ENCODE peak calls at places on chromosomes 16 and 17, in nine cellular contexts. P, E, V, K, X, S, M, F and O are unnamed samples.
A peak's percentile ranks its signal among the peaks of the same experiment; 100 is the strongest.

GRCh38 chr16:17691621-17692231 is 221.0 kb upstream of the XYLT1 start:
- DNase-seq in K (no peak), E (no peak), F (no peak), X (no peak), M (no peak), S (no peak), V (no peak), P (no peak), O (no peak)

GRCh38 chr17:40025991-40026815 is 11.0 kb downstream of the CSF3 start:
- DNase-seq in V (no peak), E (no peak), K (no peak), M (peak; percentile 38), X (no peak), S (no peak), P (no peak), F (no peak), O (no peak)

GRCh38 chr16:4411684-4412083 is 4.7 kb downstream of the CORO7 start:
- DNase-seq in K (no peak), F (no peak), E (no peak), S (no peak), X (no peak), P (no peak), M (no peak), V (peak; percentile 87), O (no peak)

GRCh38 chr16:51755039-51755501 is 604.0 kb upstream of the SALL1 start:
- DNase-seq in F (no peak), X (no peak), V (no peak), S (no peak), E (no peak), K (no peak), M (no peak), P (no peak), O (no peak)

GRCh38 chr16:31421587-31421986 is 6.6 kb downstream of the COX6A2 start:
- DNase-seq in V (no peak), X (no peak), K (no peak), S (peak; percentile 39), P (no peak), M (peak; percentile 46), F (no peak), E (no peak), O (no peak)

GRCh38 chr17:61808442-61808841 is 54.9 kb downstream of the BRIP1 start:
- DNase-seq in S (no peak), V (no peak), X (no peak), E (no peak), M (no peak), P (no peak), F (no peak), K (no peak), O (no peak)

GRCh38 chr16:88816736-88817535 is 5.2 kb upstream of the APRT start:
- DNase-seq in K (no peak), F (no peak), X (no peak), S (no peak), M (no peak), V (no peak), E (no peak), P (no peak), O (no peak)

GRCh38 chr16:12539185-12539929 is 264.3 kb downstream of the CPPED1 start:
- DNase-seq in K (peak; percentile 64), V (no peak), E (no peak), M (no peak), F (no peak), X (no peak), S (no peak), P (no peak), O (no peak)

GRCh38 chr17:80431246-80432195 is 16.6 kb downstream of the ENDOV start:
- DNase-seq in M (no peak), V (peak; percentile 4), F (no peak), P (no peak), K (no peak), X (no peak), S (no peak), E (no peak), O (no peak)

GRCh38 chr17:42133461-42134041 is 10.9 kb downstream of the HSPB9 start:
- DNase-seq in V (no peak), S (no peak), P (no peak), X (no peak), F (no peak), K (no peak), M (peak; percentile 57), E (peak; percentile 75), O (peak; percentile 82)

GRCh38 chr17:17545031-17545820 is 46.3 kb downstream of the PEMT start:
- DNase-seq in X (no peak), P (no peak), E (no peak), F (no peak), M (no peak), S (no peak), V (peak; percentile 76), K (peak; percentile 45), O (no peak)

GRCh38 chr17:21223086-21223485 is 9.1 kb upstream of the TMEM11 start:
- DNase-seq in K (no peak), V (no peak), M (no peak), P (no peak), F (no peak), S (no peak), E (no peak), X (no peak), O (no peak)

GRCh38 chr16:68539704-68540370 is 746 bp downstream of the ZFP90 start:
- DNase-seq in E (peak; percentile 16), F (no peak), K (no peak), S (no peak), P (no peak), X (no peak), V (peak; percentile 24), M (peak; percentile 16), O (no peak)

GRCh38 chr16:86903068-86903467 is 324.7 kb downstream of the FOXL1 start:
- DNase-seq in F (no peak), X (no peak), K (no peak), M (no peak), E (no peak), P (no peak), S (no peak), V (no peak), O (no peak)

GRCh38 chr17:7851438-7852261 is 3.2 kb upstream of the TMEM88 start:
- DNase-seq in S (peak; percentile 97), V (peak; percentile 92), P (peak; percentile 94), X (no peak), K (peak; percentile 77), E (peak; percentile 97), M (peak; percentile 95), F (peak; percentile 90), O (peak; percentile 87)
- H3K4me3 ChIP-seq in S (peak overlapping the region; percentile 64), V (no peak overlapping the region), P (peak overlapping the region; percentile 18), X (no peak overlapping the region), K (no peak overlapping the region), E (no peak overlapping the region), M (peak overlapping the region; percentile 44), F (peak overlapping the region; percentile 17), O (no peak overlapping the region)

GRCh38 chr16:2478273-2478672 is 3.3 kb downstream of the TBC1D24 start:
- DNase-seq in M (no peak), P (no peak), S (no peak), E (no peak), F (no peak), V (no peak), K (no peak), X (no peak), O (no peak)

GRCh38 chr16:2476345-2476720 is 1.4 kb downstream of the TBC1D24 start:
- DNase-seq in F (no peak), X (no peak), E (no peak), M (no peak), K (no peak), P (no peak), V (no peak), S (no peak), O (no peak)

GRCh38 chr16:2475413-2476344 is 752 bp downstream of the TBC1D24 start:
- DNase-seq in E (peak; percentile 67), F (no peak), V (no peak), X (no peak), K (no peak), S (peak; percentile 26), P (peak; percentile 53), M (peak; percentile 31), O (no peak)

GRCh38 chr16:2476741-2477140 is 1.8 kb downstream of the TBC1D24 start:
- DNase-seq in F (no peak), V (no peak), X (no peak), E (peak; percentile 61), P (no peak), M (no peak), S (no peak), K (no peak), O (no peak)

GRCh38 chr16:2477327-2477726 is 2.4 kb downstream of the TBC1D24 start:
- DNase-seq in M (no peak), X (no peak), P (no peak), F (no peak), V (no peak), E (no peak), K (no peak), S (no peak), O (no peak)
- H3K4me3 ChIP-seq in M (no peak overlapping the region), X (no peak overlapping the region), P (no peak overlapping the region), F (no peak overlapping the region), V (no peak overlapping the region), E (no peak overlapping the region), K (no peak overlapping the region), S (no peak overlapping the region), O (no peak overlapping the region)

DNA sequence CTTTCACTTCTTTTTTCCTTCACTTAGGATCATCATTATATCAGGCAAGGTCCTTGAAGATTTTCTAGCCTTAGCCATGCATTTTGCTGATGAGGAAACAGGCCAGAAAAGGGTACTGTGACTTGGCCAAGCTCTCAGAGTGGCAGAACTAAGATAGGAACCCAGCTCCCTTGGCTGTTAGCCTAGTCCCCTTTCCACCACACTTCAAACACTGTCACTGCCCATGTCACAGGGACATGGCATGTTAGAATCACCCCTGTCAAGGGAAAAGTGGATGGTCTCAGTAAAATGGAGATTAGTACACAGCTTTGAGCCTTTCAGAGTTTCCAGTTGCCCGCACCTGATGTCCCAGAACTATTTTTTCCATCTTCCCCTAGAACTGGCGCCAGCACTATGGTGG is 1.7 kb downstream of the CALCOCO2 start:
- DNase-seq in M (no peak), P (no peak), F (no peak), K (no peak), V (no peak), E (no peak), X (no peak), S (no peak), O (no peak)
- H3K4me3 ChIP-seq in M (no peak overlapping the region), P (peak overlapping the region; percentile 57), F (no peak overlapping the region), K (no peak overlapping the region), V (peak overlapping the region; percentile 20), E (no peak overlapping the region), X (no peak overlapping the region), S (no peak overlapping the region), O (no peak overlapping the region)

GRCh38 chr16:27024010-27024409 is 42.7 kb upstream of the C16orf82 start:
- DNase-seq in P (no peak), V (no peak), X (no peak), F (no peak), S (no peak), E (no peak), M (no peak), K (no peak), O (no peak)

GRCh38 chr16:27025581-27025980 is 41.1 kb upstream of the C16orf82 start:
- DNase-seq in X (no peak), V (no peak), E (no peak), K (no peak), P (no peak), S (no peak), M (no peak), F (no peak), O (no peak)

DNA sequence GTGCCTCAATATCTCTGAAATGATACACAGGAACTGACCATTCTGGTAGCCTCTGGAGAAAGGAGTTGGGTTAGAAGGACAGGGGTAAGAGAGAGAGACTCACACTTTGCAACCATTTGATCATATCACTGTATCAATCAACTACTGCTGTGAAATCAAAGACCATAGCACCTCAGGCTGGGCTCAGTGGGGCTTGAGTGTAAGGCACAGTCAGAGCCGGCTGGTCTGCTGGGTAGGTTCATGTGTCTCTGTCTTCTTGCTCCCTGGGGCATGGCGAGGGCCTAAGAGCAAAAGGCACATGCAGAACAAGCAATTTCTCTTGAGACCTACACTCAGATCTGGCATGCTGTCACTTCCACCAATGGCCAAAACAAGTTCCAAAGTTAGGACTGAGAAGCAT is 46.7 kb upstream of the C16orf82 start:
- DNase-seq in F (no peak), K (no peak), P (no peak), S (no peak), M (no peak), X (no peak), E (no peak), V (no peak), O (no peak)
- H3K4me3 ChIP-seq in F (no peak overlapping the region), K (no peak overlapping the region), P (no peak overlapping the region), S (no peak overlapping the region), M (no peak overlapping the region), X (no peak overlapping the region), E (no peak overlapping the region), V (no peak overlapping the region), O (no peak overlapping the region)